ENCODE peak calls at places on chromosomes 3 and 15, in seven cellular contexts. X is K562, H is GM12878, A is A549, I is HepG2, L is H1, M is HCT116. F is an unnamed sample.

GRCh38 chr15:42094512-42094963 is at the start of gene PLA2G4D:
- DNase-seq in A (no peak), I (no peak), H (no peak), L (no peak), X (no peak), M (no peak), F (no peak)

GRCh38 chr3:58471025-58471887 is 20.6 kb upstream of the KCTD6 start:
- DNase-seq in X (peak), M (peak), H (no peak), A (peak), I (peak), L (no peak), F (peak)

GRCh38 chr15:83747718-83748110 is 93.8 kb downstream of the ADAMTSL3 start:
- DNase-seq in A (no peak), I (no peak), H (no peak), L (no peak), X (no peak), M (no peak), F (no peak)

GRCh38 chr15:82680200-82681102 is 29.2 kb downstream of the AP3B2 start:
- DNase-seq in A (peak), H (no peak), I (no peak), M (no peak), X (peak), L (peak), F (no peak)

GRCh38 chr3:20741381-20741780 is 555.4 kb upstream of the SGO1 start:
- DNase-seq in I (no peak), L (no peak), A (no peak), H (no peak), X (no peak), M (no peak), F (no peak)

GRCh38 chr3:52053307-52054304 is 2.8 kb downstream of the DUSP7 start:
- DNase-seq in H (peak), A (no peak), X (peak), I (no peak), L (no peak), M (no peak), F (peak)

GRCh38 chr15:65796610-65797012 is 4.5 kb upstream of the DENND4A start:
- DNase-seq in X (peak), I (no peak), H (no peak), A (peak), M (no peak), L (no peak), F (peak)

GRCh38 chr15:79060175-79060574 is 30.4 kb downstream of the RASGRF1 start:
- DNase-seq in L (peak), M (no peak), X (no peak), A (no peak), H (no peak), I (no peak), F (no peak)

GRCh38 chr3:111012388-111013248 is 59.0 kb upstream of the NECTIN3 start:
- DNase-seq in X (no peak), M (peak), L (no peak), H (no peak), I (peak), A (peak), F (peak)

GRCh38 chr3:14796403-14797077 is 22.2 kb upstream of the FGD5 start:
- DNase-seq in X (no peak), L (no peak), M (no peak), H (no peak), A (no peak), I (no peak), F (no peak)

GRCh38 chr15:29682781-29683180 is 139.5 kb downstream of the TJP1 start:
- DNase-seq in I (no peak), A (no peak), X (no peak), M (no peak), L (no peak), H (no peak), F (no peak)

GRCh38 chr3:65322910-65323309 is 635.1 kb upstream of the ADAMTS9 start:
- DNase-seq in H (no peak), I (no peak), X (no peak), A (no peak), M (no peak), L (no peak), F (no peak)

GRCh38 chr3:149808209-149808829 is 4.7 kb upstream of the RNF13 start:
- DNase-seq in I (peak), A (peak), X (peak), M (peak), H (no peak), L (no peak), F (peak)

GRCh38 chr15:101242160-101242998 is 9.5 kb downstream of the CHSY1 start:
- DNase-seq in A (no peak), X (no peak), L (no peak), H (peak), I (no peak), M (no peak), F (peak)

GRCh38 chr15:77720617-77721016 is 87.9 kb upstream of the LINGO1 start:
- DNase-seq in H (no peak), M (no peak), A (no peak), I (no peak), X (no peak), L (no peak), F (no peak)

DNA sequence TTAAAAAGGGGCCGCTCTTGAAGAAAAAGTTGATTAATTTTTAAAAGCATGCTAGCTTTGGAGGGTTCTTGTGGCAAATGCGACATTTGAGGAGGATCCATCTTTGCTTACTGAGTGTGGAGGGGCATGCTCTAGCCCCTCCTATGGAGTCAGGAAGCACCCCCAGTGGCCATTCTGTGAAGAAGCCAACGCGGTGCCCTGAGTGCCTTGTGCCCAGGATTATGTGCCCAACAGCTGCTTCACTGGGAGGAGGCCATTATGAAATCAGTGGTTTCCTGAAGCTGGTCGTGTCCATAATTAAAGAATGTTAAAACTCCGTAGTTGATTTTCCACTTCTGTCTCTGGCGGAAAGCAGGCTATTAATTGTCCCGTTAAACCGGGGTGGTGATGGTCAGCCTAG is 69.1 kb upstream of the TNFAIP8L3 start:
- DNase-seq in H (no peak), A (no peak), X (no peak), I (no peak), M (no peak), L (no peak), F (peak)
- TF ChIP-seq CTCF in H (peak), A (no peak), X (no peak), I (no peak), M (peak), L (peak), F (peak)

GRCh38 chr15:88604381-88604951 is 16.7 kb upstream of the AEN start:
- DNase-seq in A (no peak), L (no peak), I (no peak), M (no peak), H (no peak), X (no peak), F (no peak)
- TF ChIP-seq POLR2A in A (no peak), L (no peak), I (no peak), M (no peak), H (no peak), X (no peak), F (no peak)

GRCh38 chr3:308597-309321 is 112.2 kb downstream of the CHL1 start:
- DNase-seq in H (no peak), A (no peak), I (no peak), M (no peak), X (no peak), L (no peak), F (no peak)
- TF ChIP-seq MAX in H (no peak), A (no peak), I (no peak), M (no peak), X (no peak), L (no peak), F (no peak)

GRCh38 chr15:32826685-32827084 is 108.9 kb downstream of the GREM1 start:
- DNase-seq in I (no peak), X (no peak), A (peak), H (no peak), L (no peak), M (no peak), F (no peak)

GRCh38 chr15:32825219-32825618 is 107.4 kb downstream of the GREM1 start:
- DNase-seq in X (no peak), M (no peak), H (no peak), I (no peak), A (no peak), L (no peak), F (no peak)

GRCh38 chr15:32824777-32825176 is 107.0 kb downstream of the GREM1 start:
- DNase-seq in L (no peak), A (peak), I (peak), H (no peak), X (no peak), M (no peak), F (no peak)

GRCh38 chr15:32822739-32823138 is 104.9 kb downstream of the GREM1 start:
- DNase-seq in A (no peak), M (no peak), L (no peak), I (no peak), X (no peak), H (no peak), F (no peak)

GRCh38 chr15:32823750-32824149 is 105.9 kb downstream of the GREM1 start:
- DNase-seq in M (no peak), H (no peak), L (no peak), X (no peak), I (no peak), A (no peak), F (no peak)
- TF ChIP-seq CTCF in M (no peak), H (no peak), L (no peak), X (no peak), I (no peak), A (no peak), F (no peak)

DNA sequence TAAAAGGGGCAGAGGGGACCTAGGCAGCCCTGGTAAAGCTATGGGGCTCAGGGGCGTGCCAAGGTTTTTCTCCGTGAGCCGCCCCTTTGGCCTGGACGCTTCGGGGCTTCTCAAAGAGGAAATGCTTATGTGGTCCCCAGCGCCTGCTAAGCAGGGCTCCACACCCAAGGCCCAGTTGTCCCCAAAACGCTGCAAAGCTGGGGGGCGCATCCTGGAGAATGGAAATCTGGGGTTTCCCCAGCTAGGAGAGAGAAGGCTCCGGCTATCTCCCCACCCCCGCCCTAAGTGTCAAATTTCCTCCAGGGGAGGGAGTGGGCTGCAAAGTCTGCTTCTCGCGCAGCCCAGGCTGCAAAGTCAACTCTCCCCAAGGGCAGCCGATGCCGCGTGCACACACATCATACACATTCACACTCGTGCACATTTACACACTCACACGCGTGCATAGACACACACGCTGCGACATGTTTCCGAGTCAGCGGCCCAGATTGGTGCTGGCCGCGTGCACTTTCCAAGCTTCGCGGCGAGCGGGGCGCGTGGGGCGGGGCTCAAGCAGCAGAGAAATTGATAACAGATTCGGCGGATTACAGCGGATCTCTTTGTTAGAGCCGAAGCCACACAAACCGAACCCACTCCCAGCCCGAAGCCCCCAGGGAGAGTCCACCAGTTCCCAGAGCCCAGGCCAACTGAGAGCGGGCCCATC is 4.5 kb downstream of the WNT5A start:
- DNase-seq in H (no peak), M (no peak), A (no peak), I (no peak), X (no peak), L (no peak), F (no peak)
- TF ChIP-seq POLR2A in H (no peak), M (no peak), A (no peak), I (no peak), X (no peak), L (no peak), F (no peak)

GRCh38 chr15:98719169-98719515 is 70.8 kb downstream of the IGF1R start:
- DNase-seq in M (no peak), L (no peak), A (no peak), H (no peak), X (no peak), I (no peak), F (no peak)
- TF ChIP-seq MAX in M (no peak), L (no peak), A (no peak), H (no peak), X (no peak), I (no peak), F (no peak)

GRCh38 chr3:31055757-31056156 is 161.3 kb upstream of the GADL1 start:
- DNase-seq in L (no peak), I (no peak), M (no peak), A (no peak), X (no peak), H (no peak), F (peak)
- TF ChIP-seq CTCF in L (no peak), I (no peak), M (no peak), A (no peak), X (no peak), H (no peak), F (no peak)

DNA sequence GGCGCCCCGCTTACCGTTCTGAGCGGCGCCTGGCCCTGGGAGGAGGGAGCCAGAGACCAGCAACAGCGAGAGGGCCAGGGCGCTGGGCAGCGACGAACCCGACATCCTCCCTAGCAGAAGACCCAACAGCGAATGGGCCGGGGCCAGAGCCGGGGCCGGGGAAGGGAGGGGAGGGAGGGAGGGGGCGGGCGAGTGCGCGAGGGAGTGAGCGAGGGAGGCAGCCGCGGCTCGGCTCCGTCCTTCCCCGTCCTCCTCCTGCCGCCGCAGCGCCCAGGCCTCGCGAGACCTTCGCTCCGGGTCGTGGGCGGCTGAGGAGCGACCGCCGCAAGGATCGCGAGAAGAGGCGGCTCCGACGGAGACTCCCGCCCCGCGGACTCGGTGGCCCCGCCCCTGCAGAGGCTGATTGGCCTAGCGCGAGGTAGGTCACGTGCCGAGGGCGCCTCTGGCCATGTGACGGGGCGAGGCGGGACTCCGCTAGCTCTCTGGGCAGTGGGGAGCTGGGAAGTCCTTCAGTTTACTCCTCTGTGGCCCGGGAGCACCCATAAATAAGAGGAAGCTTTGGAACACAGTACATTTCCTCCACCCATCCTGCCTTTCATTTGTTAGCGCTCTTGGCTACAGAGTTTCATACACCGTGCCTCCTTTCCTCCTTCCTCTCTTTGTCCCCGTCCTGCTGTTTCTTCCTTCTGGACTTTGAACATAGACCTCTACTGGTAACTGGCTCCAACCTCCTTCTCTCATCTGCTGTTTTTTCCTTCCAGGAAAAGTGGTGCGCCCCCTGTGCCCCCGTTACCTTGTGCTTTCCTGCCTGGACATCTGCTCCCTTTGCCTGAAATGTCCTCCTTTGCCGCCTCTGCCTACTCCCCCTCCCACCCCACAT is at the start of gene NPTN:
- DNase-seq in A (peak), I (peak), H (peak), X (peak), M (peak), L (peak), F (peak)
- TF ChIP-seq POLR2A in A (peak), I (peak), H (peak), X (peak), M (peak), L (peak), F (peak)

F was measured in NB4.